ENCODE peak calls at places on chromosome 19, in seven cellular contexts. One of them, this sample, is unnamed.

GRCh38 chr19:11452814-11453335 is 17.4 kb downstream of the PRKCSH start:
- DNase-seq in mammary epithelial cell: no peak
- DNase-seq in AG10803: no peak
- DNase-seq in pancreas: no peak
- DNase-seq in tibial nerve: no peak
- DNase-seq in astrocyte: no peak
- DNase-seq in fibroblast of lung: no peak
- DNase-seq in this sample: no peak

GRCh38 chr19:54388803-54389144 is 24.0 kb upstream of the LAIR1 start:
- DNase-seq in pancreas: no peak
- DNase-seq in astrocyte: no peak
- DNase-seq in tibial nerve: no peak
- DNase-seq in mammary epithelial cell: no peak
- DNase-seq in fibroblast of lung: no peak
- DNase-seq in AG10803: no peak
- DNase-seq in this sample: no peak

GRCh38 chr19:46490774-46491173 is 4.9 kb downstream of the PNMA8B start:
- DNase-seq in pancreas: no peak
- DNase-seq in AG10803: no peak
- DNase-seq in fibroblast of lung: no peak
- DNase-seq in mammary epithelial cell: no peak
- DNase-seq in astrocyte: no peak
- DNase-seq in tibial nerve: no peak
- DNase-seq in this sample: no peak

GRCh38 chr19:18848860-18849661 is 17.3 kb downstream of the UPF1 start:
- DNase-seq in mammary epithelial cell: peak; percentile 54
- DNase-seq in astrocyte: no peak
- DNase-seq in pancreas: peak; percentile 50
- DNase-seq in AG10803: peak; percentile 85
- DNase-seq in tibial nerve: peak; percentile 71
- DNase-seq in fibroblast of lung: peak; percentile 67
- DNase-seq in this sample: peak; percentile 31

GRCh38 chr19:9406798-9407352 is 28.5 kb downstream of the ZNF266 start:
- DNase-seq in fibroblast of lung: peak; percentile 94
- DNase-seq in pancreas: peak; percentile 81
- DNase-seq in astrocyte: peak; percentile 78
- DNase-seq in mammary epithelial cell: peak; percentile 78
- DNase-seq in tibial nerve: peak; percentile 11
- DNase-seq in AG10803: peak; percentile 84
- DNase-seq in this sample: peak; percentile 88

GRCh38 chr19:47094557-47095517 is 18.7 kb downstream of the ZC3H4 start:
- DNase-seq in tibial nerve: no peak
- DNase-seq in astrocyte: peak; percentile 42
- DNase-seq in pancreas: peak; percentile 59
- DNase-seq in mammary epithelial cell: no peak
- DNase-seq in AG10803: no peak
- DNase-seq in fibroblast of lung: no peak
- DNase-seq in this sample: peak; percentile 29

GRCh38 chr19:6677924-6678689 is 8.1 kb upstream of the TNFSF14 start:
- DNase-seq in tibial nerve: no peak
- DNase-seq in AG10803: no peak
- DNase-seq in fibroblast of lung: no peak
- DNase-seq in mammary epithelial cell: peak; percentile 57
- DNase-seq in astrocyte: no peak
- DNase-seq in pancreas: no peak
- DNase-seq in this sample: peak; percentile 42

GRCh38 chr19:13151605-13152355 is 1.6 kb downstream of the IER2 start:
- DNase-seq in AG10803: peak; percentile 97
- DNase-seq in pancreas: peak; percentile 97
- DNase-seq in mammary epithelial cell: peak; percentile 95
- DNase-seq in fibroblast of lung: peak; percentile 98
- DNase-seq in astrocyte: peak; percentile 88
- DNase-seq in tibial nerve: peak; percentile 97
- DNase-seq in this sample: peak; percentile 97

GRCh38 chr19:2623743-2624142 is 78.8 kb downstream of the GNG7 start:
- DNase-seq in astrocyte: no peak
- DNase-seq in fibroblast of lung: no peak
- DNase-seq in tibial nerve: no peak
- DNase-seq in mammary epithelial cell: no peak
- DNase-seq in AG10803: no peak
- DNase-seq in pancreas: no peak
- DNase-seq in this sample: no peak

GRCh38 chr19:32708457-32708856 is 11.1 kb upstream of the TDRD12 start:
- DNase-seq in mammary epithelial cell: no peak
- DNase-seq in astrocyte: no peak
- DNase-seq in tibial nerve: no peak
- DNase-seq in AG10803: no peak
- DNase-seq in fibroblast of lung: no peak
- DNase-seq in pancreas: no peak
- DNase-seq in this sample: peak; percentile 34

GRCh38 chr19:13964776-13965175 is 12.5 kb downstream of the DCAF15 start:
- DNase-seq in pancreas: no peak
- DNase-seq in astrocyte: peak; percentile 25
- DNase-seq in AG10803: peak; percentile 16
- DNase-seq in fibroblast of lung: peak; percentile 63
- DNase-seq in tibial nerve: no peak
- DNase-seq in mammary epithelial cell: no peak
- DNase-seq in this sample: no peak

GRCh38 chr19:17170538-17171297 is 44.4 kb upstream of the USE1 start:
- DNase-seq in tibial nerve: no peak
- DNase-seq in mammary epithelial cell: no peak
- DNase-seq in pancreas: no peak
- DNase-seq in fibroblast of lung: no peak
- DNase-seq in AG10803: no peak
- DNase-seq in astrocyte: no peak
- DNase-seq in this sample: no peak

GRCh38 chr19:50398675-50399367 is 14.7 kb downstream of the POLD1 start:
- DNase-seq in mammary epithelial cell: no peak
- DNase-seq in pancreas: no peak
- DNase-seq in astrocyte: no peak
- DNase-seq in tibial nerve: no peak
- DNase-seq in AG10803: no peak
- DNase-seq in fibroblast of lung: no peak
- DNase-seq in this sample: no peak

GRCh38 chr19:8306235-8307054 is 1.7 kb downstream of the CD320 start:
- DNase-seq in fibroblast of lung: no peak
- DNase-seq in pancreas: peak; percentile 9
- DNase-seq in tibial nerve: peak; percentile 4
- DNase-seq in astrocyte: no peak
- DNase-seq in mammary epithelial cell: no peak
- DNase-seq in AG10803: no peak
- DNase-seq in this sample: no peak

GRCh38 chr19:58456111-58456510 is 4.7 kb downstream of the ZNF324B start:
- DNase-seq in AG10803: no peak
- DNase-seq in tibial nerve: no peak
- DNase-seq in pancreas: no peak
- DNase-seq in fibroblast of lung: no peak
- DNase-seq in astrocyte: no peak
- DNase-seq in mammary epithelial cell: no peak
- DNase-seq in this sample: no peak

GRCh38 chr19:40576585-40577451 is at the start of gene SHKBP1:
- DNase-seq in AG10803: peak; percentile 92
- DNase-seq in fibroblast of lung: peak; percentile 95
- DNase-seq in astrocyte: peak; percentile 84
- DNase-seq in mammary epithelial cell: peak; percentile 89
- DNase-seq in tibial nerve: peak; percentile 93
- DNase-seq in pancreas: peak; percentile 93
- DNase-seq in this sample: peak; percentile 94

GRCh38 chr19:5230730-5231555 is 109.7 kb downstream of the PTPRS start:
- DNase-seq in fibroblast of lung: no peak
- DNase-seq in mammary epithelial cell: no peak
- DNase-seq in pancreas: no peak
- DNase-seq in AG10803: no peak
- DNase-seq in tibial nerve: no peak
- DNase-seq in astrocyte: no peak
- DNase-seq in this sample: no peak

GRCh38 chr19:51183629-51184028 is 41.3 kb upstream of the CD33 start:
- DNase-seq in fibroblast of lung: no peak
- DNase-seq in mammary epithelial cell: no peak
- DNase-seq in astrocyte: no peak
- DNase-seq in tibial nerve: no peak
- DNase-seq in AG10803: no peak
- DNase-seq in pancreas: no peak
- DNase-seq in this sample: no peak

GRCh38 chr19:10694706-10695105 is 6.5 kb upstream of the QTRT1 start:
- DNase-seq in mammary epithelial cell: no peak
- DNase-seq in astrocyte: no peak
- DNase-seq in fibroblast of lung: no peak
- DNase-seq in tibial nerve: no peak
- DNase-seq in pancreas: no peak
- DNase-seq in AG10803: no peak
- DNase-seq in this sample: no peak

GRCh38 chr19:40369797-40370196 is 20.2 kb downstream of the HIPK4 start:
- DNase-seq in astrocyte: no peak
- DNase-seq in fibroblast of lung: no peak
- DNase-seq in mammary epithelial cell: no peak
- DNase-seq in AG10803: no peak
- DNase-seq in pancreas: no peak
- DNase-seq in tibial nerve: no peak
- DNase-seq in this sample: no peak

GRCh38 chr19:16293133-16294085 is 31.2 kb upstream of the KLF2 start:
- DNase-seq in astrocyte: peak; percentile 96
- DNase-seq in tibial nerve: peak; percentile 87
- DNase-seq in pancreas: peak; percentile 44
- DNase-seq in mammary epithelial cell: no peak
- DNase-seq in fibroblast of lung: peak; percentile 98
- DNase-seq in AG10803: peak; percentile 97
- DNase-seq in this sample: peak; percentile 8

GRCh38 chr19:35776102-35776788 is 881 bp downstream of the ARHGAP33 start:
- DNase-seq in tibial nerve: no peak
- DNase-seq in pancreas: no peak
- DNase-seq in AG10803: no peak
- DNase-seq in astrocyte: no peak
- DNase-seq in fibroblast of lung: no peak
- DNase-seq in mammary epithelial cell: no peak
- DNase-seq in this sample: no peak
- H3K4me3 ChIP-seq in tibial nerve: peak overlapping the region; percentile 98
- H3K4me3 ChIP-seq in pancreas: peak overlapping the region; percentile 80
- H3K4me3 ChIP-seq in AG10803: peak overlapping the region; percentile 72
- H3K4me3 ChIP-seq in astrocyte: peak overlapping the region; percentile 61
- H3K4me3 ChIP-seq in fibroblast of lung: peak overlapping the region; percentile 62
- H3K4me3 ChIP-seq in mammary epithelial cell: peak overlapping the region; percentile 70
- H3K4me3 ChIP-seq in this sample: peak overlapping the region; percentile 40

DNA sequence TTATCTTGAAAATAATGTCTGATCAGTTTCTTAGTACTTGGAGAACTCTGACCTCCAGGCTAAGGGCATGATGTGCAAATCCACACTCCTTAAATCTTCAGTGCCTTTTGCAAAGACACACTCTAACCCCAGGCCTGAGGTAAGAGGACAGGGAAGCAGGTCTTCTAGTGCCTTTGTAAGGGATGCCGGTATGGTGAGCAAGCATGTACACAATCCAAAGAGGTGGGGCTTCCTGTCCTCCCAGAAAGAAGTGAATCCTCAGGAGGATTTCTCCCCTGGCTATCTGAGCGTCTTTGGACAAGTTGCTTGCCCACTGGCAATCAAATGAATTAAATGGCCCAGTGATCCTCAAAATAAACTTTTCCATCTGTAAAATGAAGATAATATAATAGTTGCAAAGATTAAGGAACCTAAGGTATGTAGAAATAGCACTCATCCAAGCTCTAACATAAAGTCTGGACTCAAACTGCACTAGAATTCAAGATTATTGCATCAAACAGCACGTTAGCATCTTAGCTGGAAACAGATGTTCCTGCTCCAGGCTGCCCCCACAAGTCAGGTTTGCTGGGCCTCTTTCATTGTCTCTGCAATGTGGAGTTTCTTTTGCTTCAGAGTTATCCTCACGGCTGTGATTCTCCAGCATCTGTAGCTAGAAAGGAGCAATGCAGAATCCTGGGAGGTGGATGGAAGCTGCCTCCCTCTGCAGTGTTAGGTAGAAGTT is 249.6 kb downstream of the TSHZ3 start:
- DNase-seq in mammary epithelial cell: no peak
- DNase-seq in fibroblast of lung: peak; percentile 14
- DNase-seq in tibial nerve: no peak
- DNase-seq in pancreas: no peak
- DNase-seq in AG10803: peak; percentile 69
- DNase-seq in astrocyte: no peak
- DNase-seq in this sample: peak; percentile 61
- TF ChIP-seq CTCF in mammary epithelial cell: no peak
- TF ChIP-seq CTCF in fibroblast of lung: peak; percentile 4
- TF ChIP-seq CTCF in tibial nerve: no peak
- TF ChIP-seq CTCF in pancreas: no peak
- TF ChIP-seq CTCF in AG10803: peak; percentile 37
- TF ChIP-seq CTCF in astrocyte: no peak
- TF ChIP-seq CTCF in this sample: no peak

GRCh38 chr19:48443731-48444128 is 2.1 kb upstream of the GRWD1 start:
- DNase-seq in AG10803: no peak
- DNase-seq in pancreas: no peak
- DNase-seq in astrocyte: no peak
- DNase-seq in tibial nerve: no peak
- DNase-seq in mammary epithelial cell: no peak
- DNase-seq in fibroblast of lung: no peak
- DNase-seq in this sample: no peak
- H3K4me3 ChIP-seq in AG10803: no peak overlapping the region
- H3K4me3 ChIP-seq in pancreas: peak overlapping the region; percentile 42
- H3K4me3 ChIP-seq in astrocyte: no peak overlapping the region
- H3K4me3 ChIP-seq in tibial nerve: peak overlapping the region; percentile 84
- H3K4me3 ChIP-seq in mammary epithelial cell: no peak overlapping the region
- H3K4me3 ChIP-seq in fibroblast of lung: no peak overlapping the region
- H3K4me3 ChIP-seq in this sample: no peak overlapping the region

GRCh38 chr19:34335914-34336313 is 29.1 kb upstream of the GPI start:
- DNase-seq in fibroblast of lung: no peak
- DNase-seq in pancreas: no peak
- DNase-seq in mammary epithelial cell: no peak
- DNase-seq in astrocyte: no peak
- DNase-seq in tibial nerve: no peak
- DNase-seq in AG10803: no peak
- DNase-seq in this sample: no peak

GRCh38 chr19:34332027-34332786 is 32.8 kb upstream of the GPI start:
- DNase-seq in pancreas: no peak
- DNase-seq in AG10803: no peak
- DNase-seq in fibroblast of lung: no peak
- DNase-seq in astrocyte: no peak
- DNase-seq in tibial nerve: no peak
- DNase-seq in mammary epithelial cell: no peak
- DNase-seq in this sample: no peak

GRCh38 chr19:34341935-34342680 is 22.9 kb upstream of the GPI start:
- DNase-seq in fibroblast of lung: no peak
- DNase-seq in mammary epithelial cell: no peak
- DNase-seq in pancreas: no peak
- DNase-seq in astrocyte: no peak
- DNase-seq in tibial nerve: no peak
- DNase-seq in AG10803: no peak
- DNase-seq in this sample: no peak

GRCh38 chr19:34336781-34337271 is 28.2 kb upstream of the GPI start:
- DNase-seq in mammary epithelial cell: peak; percentile 16
- DNase-seq in pancreas: no peak
- DNase-seq in AG10803: peak; percentile 43
- DNase-seq in fibroblast of lung: peak; percentile 51
- DNase-seq in astrocyte: no peak
- DNase-seq in tibial nerve: peak; percentile 48
- DNase-seq in this sample: peak; percentile 48

DNA sequence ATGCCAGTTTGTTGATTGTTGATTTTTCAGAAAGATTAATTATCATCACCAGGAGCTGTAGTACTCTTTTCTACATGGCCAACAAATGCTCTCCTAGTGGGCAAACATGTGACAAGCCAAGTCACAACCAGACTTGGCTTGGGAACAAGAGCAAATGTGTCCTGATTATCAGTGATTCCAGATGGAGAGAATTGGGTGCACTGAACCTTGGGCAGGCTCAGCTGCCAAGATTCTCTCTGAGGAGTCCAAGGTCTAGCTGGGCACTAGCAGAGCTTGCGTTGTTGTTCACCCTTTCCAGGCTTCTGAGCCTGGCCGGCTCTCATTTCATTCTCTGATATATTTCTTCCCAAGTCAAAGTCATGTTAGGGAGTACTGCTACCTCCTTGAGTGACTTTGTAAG is 27.2 kb upstream of the GPI start:
- DNase-seq in fibroblast of lung: no peak
- DNase-seq in mammary epithelial cell: no peak
- DNase-seq in pancreas: peak; percentile 78
- DNase-seq in AG10803: peak; percentile 27
- DNase-seq in tibial nerve: no peak
- DNase-seq in astrocyte: no peak
- DNase-seq in this sample: no peak
- TF ChIP-seq CTCF in fibroblast of lung: no peak
- TF ChIP-seq CTCF in mammary epithelial cell: no peak
- TF ChIP-seq CTCF in pancreas: no peak
- TF ChIP-seq CTCF in AG10803: no peak
- TF ChIP-seq CTCF in tibial nerve: no peak
- TF ChIP-seq CTCF in astrocyte: no peak
- TF ChIP-seq CTCF in this sample: no peak

This sample was measured in epithelial cell of esophagus.